ENCODE peak calls at places on chromosomes 3 and 15, in nine cellular contexts. B, W, Q, J, I, Z, G, C and H are unnamed samples.

GRCh38 chr15:34239151-34239761 is 14.4 kb downstream of the EMC4 start:
- DNase-seq in B (peak; percentile 86), W (no peak), Q (no peak), J (peak; percentile 22), I (peak; percentile 97), Z (no peak), G (no peak), C (no peak), H (no peak)

GRCh38 chr3:169169340-169169963 is 494.1 kb downstream of the MECOM start:
- DNase-seq in B (no peak), W (no peak), Q (no peak), J (no peak), I (no peak), Z (no peak), G (no peak), C (no peak), H (no peak)

GRCh38 chr3:121739902-121740301 is 9.6 kb downstream of the GOLGB1 start:
- DNase-seq in B (no peak), W (no peak), Q (no peak), J (no peak), I (no peak), Z (no peak), G (no peak), C (no peak), H (no peak)

GRCh38 chr3:72957303-72957702 is 39.3 kb upstream of the PPP4R2 start:
- DNase-seq in B (no peak), W (peak; percentile 74), Q (no peak), J (no peak), I (no peak), Z (no peak), G (peak; percentile 81), C (no peak), H (no peak)

GRCh38 chr3:146160233-146160963 is 586 bp downstream of the PLOD2 start:
- DNase-seq in B (peak; percentile 57), W (peak; percentile 84), Q (peak; percentile 30), J (no peak), I (peak; percentile 83), Z (peak; percentile 55), G (peak; percentile 91), C (no peak), H (peak; percentile 75)

GRCh38 chr3:113914646-113915045 is 33.2 kb upstream of the ZDHHC23 start:
- DNase-seq in B (peak; percentile 4), W (no peak), Q (no peak), J (no peak), I (no peak), Z (no peak), G (no peak), C (no peak), H (no peak)

GRCh38 chr3:149659173-149659468 is 1.3 kb upstream of the WWTR1 start:
- DNase-seq in B (no peak), W (no peak), Q (no peak), J (no peak), I (no peak), Z (no peak), G (no peak), C (no peak), H (no peak)

GRCh38 chr3:158991146-158991705 is 189.4 kb downstream of the MFSD1 start:
- DNase-seq in B (no peak), W (no peak), Q (no peak), J (no peak), I (peak; percentile 49), Z (peak; percentile 75), G (peak; percentile 25), C (no peak), H (no peak)

GRCh38 chr3:50652709-50653108 is 22.0 kb upstream of the DOCK3 start:
- DNase-seq in B (no peak), W (no peak), Q (peak; percentile 65), J (peak; percentile 49), I (peak; percentile 36), Z (no peak), G (peak; percentile 57), C (no peak), H (peak; percentile 50)

GRCh38 chr3:33119891-33120290 is 6.1 kb downstream of the CRTAP start:
- DNase-seq in B (no peak), W (no peak), Q (no peak), J (no peak), I (no peak), Z (no peak), G (no peak), C (no peak), H (no peak)

GRCh38 chr3:58063424-58063823 is 55.2 kb downstream of the FLNB start:
- DNase-seq in B (no peak), W (no peak), Q (no peak), J (no peak), I (peak; percentile 54), Z (no peak), G (no peak), C (no peak), H (no peak)

GRCh38 chr15:77892335-77892734 is 185.2 kb downstream of the TBC1D2B start:
- DNase-seq in B (no peak), W (no peak), Q (no peak), J (no peak), I (no peak), Z (no peak), G (no peak), C (no peak), H (no peak)

GRCh38 chr3:158789592-158789991 is 12.3 kb upstream of the MFSD1 start:
- DNase-seq in B (no peak), W (no peak), Q (no peak), J (no peak), I (peak; percentile 43), Z (no peak), G (no peak), C (no peak), H (no peak)

GRCh38 chr15:55362641-55363040 is 43.6 kb downstream of the PIGB start:
- DNase-seq in B (no peak), W (no peak), Q (no peak), J (no peak), I (no peak), Z (no peak), G (no peak), C (no peak), H (no peak)

GRCh38 chr3:80496452-80496851 is 728.7 kb upstream of the ROBO1 start:
- DNase-seq in B (no peak), W (no peak), Q (no peak), J (no peak), I (no peak), Z (no peak), G (no peak), C (no peak), H (no peak)

GRCh38 chr15:36361351-36361870 is 218.0 kb upstream of the CDIN1 start:
- DNase-seq in B (no peak), W (no peak), Q (no peak), J (no peak), I (no peak), Z (no peak), G (no peak), C (no peak), H (no peak)

GRCh38 chr15:88174571-88174970 is 82.0 kb downstream of the NTRK3 start:
- DNase-seq in B (no peak), W (no peak), Q (no peak), J (no peak), I (no peak), Z (no peak), G (no peak), C (no peak), H (no peak)

GRCh38 chr3:48018841-48019240 is 2.6 kb upstream of the MAP4 start:
- DNase-seq in B (no peak), W (no peak), Q (no peak), J (no peak), I (peak; percentile 85), Z (no peak), G (no peak), C (no peak), H (no peak)

GRCh38 chr3:142649996-142650693 is 54.0 kb downstream of the PLS1 start:
- DNase-seq in B (no peak), W (no peak), Q (no peak), J (no peak), I (no peak), Z (no peak), G (no peak), C (no peak), H (no peak)